ENCODE peak calls at places on chromosomes 6 and 20, in five cellular contexts. Q is K562, K is IMR-90, X is Karpas-422, F is GM23338. C is an unnamed sample.

GRCh38 chr20:24488064-24488799 is 18.8 kb downstream of the SYNDIG1 start:
- DNase-seq in F (no peak), K (no peak), Q (no peak), X (no peak), C (no peak)

GRCh38 chr6:74256387-74257180 is 560.6 kb downstream of the CD109 start:
- DNase-seq in X (no peak), F (no peak), K (peak), Q (no peak), C (no peak)

GRCh38 chr6:154960299-154960796 is 34.8 kb upstream of the TIAM2 start:
- DNase-seq in F (no peak), K (no peak), Q (peak), X (no peak), C (no peak)

GRCh38 chr20:61271273-61272221 is 19.5 kb downstream of the CDH4 start:
- DNase-seq in X (no peak), F (no peak), K (no peak), Q (no peak), C (no peak)

GRCh38 chr20:49704932-49705336 is 8.7 kb downstream of the B4GALT5 start:
- DNase-seq in Q (no peak), X (no peak), F (no peak), K (no peak), C (no peak)

GRCh38 chr6:148524509-148524908 is 181.9 kb downstream of the SASH1 start:
- DNase-seq in X (no peak), F (no peak), Q (no peak), K (peak), C (peak)

GRCh38 chr6:35496851-35497570 is at the start of gene TEAD3:
- DNase-seq in X (peak), K (peak), F (peak), Q (peak), C (no peak)

GRCh38 chr20:1997483-1998192 is 3.8 kb upstream of the PDYN start:
- DNase-seq in Q (no peak), K (no peak), X (no peak), F (no peak), C (no peak)

GRCh38 chr6:32188381-32189081 is 1.5 kb downstream of the PBX2 start:
- DNase-seq in Q (no peak), F (no peak), K (peak), X (no peak), C (peak)

GRCh38 chr6:106476326-106477105 is 116.0 kb downstream of the CRYBG1 start:
- DNase-seq in X (no peak), Q (no peak), K (peak), F (no peak), C (no peak)
- H2AFZ ChIP-seq in X (no peak), Q (no peak), K (no peak), F (no peak), C (no peak)

DNA sequence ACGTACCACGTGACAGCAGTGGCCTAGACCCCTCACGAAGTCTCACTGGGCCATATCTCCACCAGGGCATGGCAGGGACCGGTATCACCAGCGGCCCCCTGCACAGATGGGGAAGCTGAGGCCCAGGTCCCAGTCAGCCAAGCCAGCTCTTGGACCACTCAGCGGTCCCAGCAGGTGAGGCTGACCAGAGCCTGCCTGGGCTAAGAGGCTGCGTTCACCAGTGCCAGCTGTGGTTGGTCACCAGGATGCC is 2.6 kb upstream of the MRGBP start:
- DNase-seq in Q (no peak), X (no peak), K (no peak), F (no peak), C (no peak)
- H2AFZ ChIP-seq in Q (peak), X (peak), K (peak), F (peak), C (peak)

GRCh38 chr6:140661691-140662090 is 1287.2 kb upstream of the CITED2 start:
- DNase-seq in X (no peak), Q (no peak), F (no peak), K (peak), C (no peak)

GRCh38 chr6:140660295-140660694 is 1285.8 kb upstream of the CITED2 start:
- DNase-seq in F (no peak), X (no peak), Q (no peak), K (no peak), C (no peak)

GRCh38 chr6:140663772-140664171 is 1289.3 kb upstream of the CITED2 start:
- DNase-seq in Q (no peak), X (no peak), K (no peak), F (no peak), C (no peak)

GRCh38 chr6:140663094-140663493 is 1288.6 kb upstream of the CITED2 start:
- DNase-seq in X (no peak), F (no peak), Q (no peak), K (no peak), C (peak)
- H2AFZ ChIP-seq in X (no peak), F (no peak), Q (no peak), K (no peak), C (peak)

GRCh38 chr6:25882066-25882496 is 8.0 kb upstream of the SLC17A3 start:
- DNase-seq in X (peak), Q (no peak), K (no peak), F (peak), C (peak)
- H2AFZ ChIP-seq in X (no peak), Q (peak), K (peak), F (peak), C (peak)

GRCh38 chr20:4022386-4023350 is 7.3 kb upstream of the RNF24 start:
- DNase-seq in X (no peak), Q (no peak), K (no peak), F (peak), C (no peak)

GRCh38 chr20:4025125-4025524 is 9.8 kb upstream of the RNF24 start:
- DNase-seq in K (no peak), F (no peak), Q (no peak), X (no peak), C (no peak)

GRCh38 chr20:4027590-4028265 is 12.4 kb upstream of the RNF24 start:
- DNase-seq in Q (no peak), K (no peak), F (no peak), X (no peak), C (no peak)

GRCh38 chr20:4026093-4026601 is 10.8 kb upstream of the RNF24 start:
- DNase-seq in Q (peak), K (peak), F (peak), X (no peak), C (peak)

GRCh38 chr20:4025679-4026078 is 10.3 kb upstream of the RNF24 start:
- DNase-seq in X (no peak), Q (peak), K (no peak), F (no peak), C (no peak)
- H2AFZ ChIP-seq in X (no peak), Q (peak), K (no peak), F (no peak), C (no peak)

GRCh38 chr6:34425498-34426410 is at the start of gene RPS10:
- DNase-seq in F (peak), X (peak), K (peak), Q (peak), C (peak)

GRCh38 chr6:34424200-34425131 is 1.4 kb downstream of the RPS10 start:
- DNase-seq in F (peak), K (no peak), X (no peak), Q (no peak), C (no peak)

GRCh38 chr6:34423254-34423653 is 2.6 kb downstream of the RPS10 start:
- DNase-seq in K (peak), F (no peak), X (no peak), Q (no peak), C (no peak)

GRCh38 chr6:34425132-34425497 is 754 bp downstream of the RPS10 start:
- DNase-seq in Q (no peak), F (no peak), K (no peak), X (no peak), C (no peak)
- H2AFZ ChIP-seq in Q (no peak), F (no peak), K (peak), X (no peak), C (no peak)

GRCh38 chr6:144659735-144660246 is 374.7 kb downstream of the UTRN start:
- DNase-seq in X (no peak), F (no peak), K (no peak), Q (no peak), C (no peak)
- H2AFZ ChIP-seq in X (no peak), F (no peak), K (no peak), Q (no peak), C (no peak)